ENCODE peak calls at places on chromosomes 4 and X, in eight cellular contexts. N is SW480, K is GM19239, C is D341Med, Q is HuH-7, M is GM12878, W is NCI-H2081, Z is activated B cell treated with CpG ODN at 0.5 μM for 24 hours. D is an unnamed sample.

GRCh38 chrX:44770111-44770510 is 73.7 kb upstream of the DUSP21 start:
- DNase-seq in N (no peak), K (no peak), C (no peak), Q (no peak), M (no peak), W (no peak), Z (no peak), D (no peak)

GRCh38 chrX:111182938-111183337 is 86.9 kb downstream of the PAK3 start:
- DNase-seq in N (no peak), K (no peak), C (no peak), Q (no peak), M (no peak), W (peak), Z (no peak), D (no peak)

GRCh38 chr4:38382492-38382891 is 281.5 kb upstream of the KLF3 start:
- DNase-seq in N (no peak), K (no peak), C (no peak), Q (no peak), M (no peak), W (peak), Z (no peak), D (no peak)

GRCh38 chr4:19195696-19196095 is 1056.0 kb upstream of the SLIT2 start:
- DNase-seq in N (no peak), K (no peak), C (no peak), Q (no peak), M (no peak), W (no peak), Z (no peak), D (no peak)

GRCh38 chr4:71713611-71714203 is 70.2 kb downstream of the GC start:
- DNase-seq in N (peak), K (no peak), C (no peak), Q (peak), M (no peak), W (peak), Z (no peak), D (no peak)

GRCh38 chrX:47809065-47809788 is 27.5 kb upstream of the ZNF81 start:
- DNase-seq in N (no peak), K (no peak), C (no peak), Q (no peak), M (no peak), W (no peak), Z (no peak), D (no peak)

GRCh38 chr4:143083811-143084472 is 100.8 kb upstream of the USP38 start:
- DNase-seq in N (no peak), K (no peak), C (no peak), Q (no peak), M (no peak), W (no peak), Z (no peak), D (no peak)

GRCh38 chrX:72094894-72095293 is 36.8 kb downstream of the RTL5 start:
- DNase-seq in N (no peak), K (peak), C (no peak), Q (no peak), M (no peak), W (peak), Z (peak), D (peak)

GRCh38 chrX:37846934-37847732 is at the start of gene DYNLT3:
- DNase-seq in N (peak), K (peak), C (peak), Q (no peak), M (peak), W (peak), Z (peak), D (peak)

GRCh38 chr4:133868856-133869255 is 332.7 kb downstream of the PABPC4L start:
- DNase-seq in N (no peak), K (no peak), C (no peak), Q (no peak), M (no peak), W (no peak), Z (no peak), D (no peak)

GRCh38 chrX:10243056-10243455 is 86.3 kb downstream of the CLCN4 start:
- DNase-seq in N (no peak), K (no peak), C (no peak), Q (no peak), M (no peak), W (no peak), Z (no peak), D (no peak)

GRCh38 chr4:53459548-53459947 is 82.1 kb downstream of the FIP1L1 start:
- DNase-seq in N (no peak), K (no peak), C (no peak), Q (peak), M (no peak), W (no peak), Z (no peak), D (no peak)

GRCh38 chr4:82784615-82785247 is 13.9 kb downstream of the SCD5 start:
- DNase-seq in N (no peak), K (no peak), C (peak), Q (no peak), M (no peak), W (no peak), Z (no peak), D (no peak)

GRCh38 chr4:26772096-26772495 is 88.5 kb upstream of the STIM2 start:
- DNase-seq in N (no peak), K (no peak), C (peak), Q (no peak), M (no peak), W (no peak), Z (no peak), D (no peak)

GRCh38 chr4:139645458-139645857 is 20.2 kb upstream of the MGST2 start:
- DNase-seq in N (no peak), K (no peak), C (no peak), Q (no peak), M (no peak), W (no peak), Z (no peak), D (no peak)

GRCh38 chr4:152352645-152353116 is 183.2 kb downstream of the FBXW7 start:
- DNase-seq in N (peak), K (peak), C (peak), Q (peak), M (peak), W (peak), Z (no peak), D (peak)

GRCh38 chr4:20698820-20699219 is 1.4 kb upstream of the PACRGL start:
- DNase-seq in N (no peak), K (no peak), C (no peak), Q (no peak), M (no peak), W (no peak), Z (no peak), D (no peak)

GRCh38 chr4:145531193-145531592 is 49.5 kb downstream of the SMAD1 start:
- DNase-seq in N (no peak), K (no peak), C (no peak), Q (no peak), M (no peak), W (peak), Z (no peak), D (no peak)